ENCODE peak calls at places on chromosomes 1 and 21, in eight cellular contexts. M is lower lobe of right lung, R is neural crest cell, N is heart right ventricle, O is mesothelial cell of epicardium, A is cardiac fibroblast, C is body of pancreas, H is AG09309. Q is an unnamed sample.

GRCh38 chr1:24864409-24864808 is 65.7 kb downstream of the RUNX3 start:
- DNase-seq in R (no peak), M (no peak), N (no peak), C (no peak), A (no peak), O (no peak), H (no peak), Q (peak; percentile 65)

GRCh38 chr1:46394108-46394871 is at the start of gene FAAH:
- DNase-seq in C (peak; percentile 84), A (peak; percentile 22), H (no peak), O (peak; percentile 51), N (peak; percentile 45), R (peak; percentile 68), M (peak; percentile 83), Q (peak; percentile 88)

GRCh38 chr1:217425528-217425927 is 205.4 kb downstream of the GPATCH2 start:
- DNase-seq in C (no peak), O (no peak), R (no peak), M (no peak), A (peak; percentile 31), H (peak; percentile 4), N (no peak), Q (no peak)

GRCh38 chr21:34344058-34344425 is 19.8 kb upstream of the KCNE2 start:
- DNase-seq in R (no peak), H (no peak), M (no peak), A (no peak), C (no peak), O (no peak), N (no peak), Q (no peak)

GRCh38 chr1:10253755-10254154 is 43.4 kb downstream of the KIF1B start:
- DNase-seq in A (peak; percentile 84), N (peak; percentile 41), M (no peak), O (no peak), C (peak; percentile 23), H (peak; percentile 67), R (no peak), Q (no peak)

GRCh38 chr21:46056450-46056903 is 41.4 kb upstream of the COL6A2 start:
- DNase-seq in O (peak; percentile 20), H (peak; percentile 68), N (peak; percentile 63), A (peak; percentile 88), R (no peak), C (no peak), M (peak; percentile 53), Q (peak; percentile 56)

GRCh38 chr1:234611799-234612351 is 1.9 kb upstream of the IRF2BP2 start:
- DNase-seq in C (peak; percentile 59), O (no peak), N (peak; percentile 45), M (peak; percentile 71), A (peak; percentile 50), R (no peak), H (no peak), Q (peak; percentile 67)

GRCh38 chr1:151988405-151988851 is 5.2 kb downstream of the S100A10 start:
- DNase-seq in M (no peak), A (peak; percentile 86), R (no peak), N (no peak), H (peak; percentile 79), C (no peak), O (no peak), Q (peak; percentile 53)

GRCh38 chr1:221761354-221762002 is 19.6 kb upstream of the DUSP10 start:
- DNase-seq in N (no peak), O (no peak), A (no peak), C (no peak), H (no peak), R (no peak), M (no peak), Q (no peak)

GRCh38 chr21:44499631-44500030 is 40.4 kb downstream of the KRTAP10-1 start:
- DNase-seq in C (no peak), O (no peak), A (no peak), N (no peak), M (no peak), H (no peak), R (no peak), Q (no peak)

GRCh38 chr1:237220243-237220642 is 178.3 kb downstream of the RYR2 start:
- DNase-seq in M (no peak), O (no peak), H (no peak), A (no peak), C (no peak), R (no peak), N (peak; percentile 49), Q (no peak)

GRCh38 chr1:2112280-2112701 is 62.1 kb downstream of the PRKCZ start:
- DNase-seq in M (peak; percentile 46), R (no peak), H (no peak), N (no peak), A (no peak), C (no peak), O (no peak), Q (no peak)

GRCh38 chr21:40140675-40141074 is 273.4 kb downstream of the PCP4 start:
- DNase-seq in A (no peak), H (no peak), M (no peak), R (no peak), C (no peak), O (no peak), N (no peak), Q (no peak)

GRCh38 chr21:40136571-40136970 is 269.3 kb downstream of the PCP4 start:
- DNase-seq in H (no peak), A (no peak), C (no peak), N (no peak), R (no peak), O (no peak), M (no peak), Q (no peak)

GRCh38 chr21:40143822-40144525 is 276.7 kb downstream of the PCP4 start:
- DNase-seq in C (peak; percentile 70), R (peak; percentile 80), N (peak; percentile 44), O (peak; percentile 60), A (peak; percentile 55), H (no peak), M (no peak), Q (peak; percentile 43)

GRCh38 chr21:40141621-40142020 is 274.4 kb downstream of the PCP4 start:
- DNase-seq in N (no peak), O (no peak), A (no peak), R (no peak), M (no peak), H (no peak), C (no peak), Q (no peak)

DNA sequence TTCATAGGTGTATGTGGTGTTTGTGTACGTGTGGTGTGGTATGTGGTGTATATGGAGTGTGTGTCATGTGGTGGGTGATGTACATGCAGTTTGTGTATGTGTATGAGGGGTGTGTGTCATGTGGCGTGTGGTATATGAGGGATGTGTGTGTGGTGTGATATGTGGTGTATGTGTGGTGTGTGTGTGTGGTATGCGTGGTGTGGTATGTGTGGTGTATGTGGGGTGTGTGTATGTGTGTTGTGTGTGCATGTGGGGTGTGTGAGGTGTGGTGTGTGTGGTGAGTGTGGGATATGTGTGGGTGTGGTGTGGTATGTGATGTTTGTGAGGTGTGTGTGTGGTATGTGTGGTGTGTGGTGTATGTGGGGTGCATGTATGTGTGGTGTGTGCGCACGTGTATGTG is 272.4 kb downstream of the PCP4 start:
- DNase-seq in M (no peak), C (no peak), N (no peak), A (no peak), O (no peak), R (no peak), H (no peak), Q (no peak)
- TF ChIP-seq CTCF in M (no peak), C (no peak), N (no peak), A (no peak), O (no peak), R (no peak), H (no peak), Q (no peak)

DNA sequence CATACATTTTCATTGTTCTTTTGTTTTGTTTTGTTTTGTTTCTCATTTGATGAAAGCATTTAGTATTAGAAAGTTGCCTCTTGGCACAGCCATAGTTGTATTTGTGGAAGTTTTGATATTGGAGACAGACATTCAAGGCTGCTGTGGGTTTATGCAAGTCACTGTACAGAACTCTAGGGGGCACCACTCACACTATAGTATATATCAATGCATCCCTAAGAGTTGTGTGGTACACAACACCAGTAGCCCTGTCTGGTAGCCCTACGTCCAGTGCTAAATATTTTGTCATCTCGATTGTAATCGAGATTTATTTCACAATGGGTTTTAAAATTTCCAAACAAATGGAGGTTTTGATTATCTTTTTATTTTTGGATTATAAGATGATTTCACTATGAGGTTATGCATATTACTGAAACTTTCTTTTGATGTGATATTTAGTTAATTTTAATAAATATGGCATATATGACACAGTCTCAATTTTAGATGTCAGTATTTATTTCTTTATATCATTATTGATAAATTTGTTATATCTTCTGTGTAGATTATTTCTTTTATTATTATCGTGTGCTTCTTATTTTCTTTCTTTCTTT is 112.2 kb downstream of the NR5A2 start:
- DNase-seq in N (peak; percentile 4), A (peak; percentile 79), M (no peak), R (no peak), C (no peak), H (peak; percentile 42), O (no peak), Q (peak; percentile 25)
- TF ChIP-seq CTCF in N (no peak), A (peak; percentile 71), M (peak; percentile 60), R (peak; percentile 76), C (peak; percentile 20), H (peak; percentile 69), O (no peak), Q (no peak)

DNA sequence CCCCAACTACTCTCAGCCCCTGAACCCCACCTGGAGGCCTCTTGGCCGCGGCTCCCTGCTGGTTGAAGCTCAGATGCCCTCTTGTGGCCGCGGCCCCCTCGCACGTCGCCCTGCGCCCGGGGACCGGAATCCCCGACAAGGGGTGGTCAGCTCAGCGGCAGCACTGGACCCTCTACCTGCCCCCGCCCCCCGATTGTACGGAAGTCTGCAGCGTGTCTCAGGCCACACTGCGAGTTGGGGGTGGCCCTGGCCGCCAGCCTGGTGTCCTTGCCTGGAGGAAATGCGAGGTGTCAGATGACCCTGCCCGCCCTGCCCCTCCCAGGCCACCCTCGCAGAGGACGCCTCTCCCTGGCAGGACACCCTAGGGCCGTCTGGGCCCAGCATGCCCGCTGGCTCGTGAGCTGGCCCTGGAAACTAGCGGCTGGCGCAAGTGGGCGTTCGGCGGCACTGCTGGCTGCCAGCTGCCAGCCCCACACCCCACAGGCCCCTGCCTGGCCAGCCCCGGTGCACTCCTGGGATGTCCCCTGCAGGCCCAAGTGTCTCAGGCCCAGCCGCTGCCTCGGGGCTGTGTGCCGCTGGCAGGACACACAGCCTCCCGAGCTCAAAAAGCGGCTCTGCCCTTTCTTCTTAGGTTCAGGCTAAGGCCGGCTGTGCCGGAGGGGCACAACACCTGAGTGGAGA is 60.8 kb downstream of the EDN2 start:
- DNase-seq in C (peak; percentile 29), M (peak; percentile 64), N (peak; percentile 49), H (no peak), O (no peak), R (no peak), A (no peak), Q (no peak)
- TF ChIP-seq CTCF in C (no peak), M (peak; percentile 28), N (no peak), H (no peak), O (no peak), R (peak; percentile 33), A (peak; percentile 17), Q (peak; percentile 12)

DNA sequence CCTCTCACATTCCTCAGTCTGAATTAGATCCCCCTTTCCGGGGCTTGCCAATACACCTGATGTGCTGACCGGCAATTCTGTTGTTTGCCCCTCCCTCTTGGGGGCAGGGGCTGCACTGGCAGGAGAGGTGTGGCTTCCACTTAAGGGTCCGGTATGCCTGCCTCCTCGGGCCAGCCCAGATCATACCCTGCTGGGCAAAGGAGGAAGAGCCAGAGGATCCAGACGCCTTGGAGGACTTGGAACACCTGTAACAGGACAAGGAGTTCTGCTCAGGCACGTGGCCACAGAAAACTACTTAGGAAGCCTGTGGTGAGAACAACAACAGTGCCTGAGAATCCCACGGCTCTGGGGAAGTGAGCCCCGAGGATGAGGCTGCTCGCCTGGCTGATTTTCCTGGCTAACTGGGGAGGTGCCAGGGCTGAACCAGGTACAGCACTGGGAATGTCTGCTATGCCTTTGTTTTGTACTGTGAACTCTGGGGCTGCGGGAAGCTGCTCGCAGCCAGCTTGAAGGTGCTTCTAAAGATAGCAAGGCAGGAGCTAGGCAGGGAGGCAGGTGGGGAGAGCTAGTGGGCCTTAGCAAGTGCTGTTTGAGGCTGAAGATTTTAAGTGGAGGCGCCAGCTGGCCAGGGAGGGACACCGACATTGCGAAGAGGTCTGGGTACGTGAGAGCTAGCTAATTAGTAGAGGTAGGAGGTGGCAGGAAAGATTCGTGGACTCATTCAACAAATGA is at the start of gene SMPDL3B:
- DNase-seq in M (peak; percentile 82), O (no peak), C (peak; percentile 67), R (no peak), A (no peak), H (no peak), N (no peak), Q (peak; percentile 88)
- TF ChIP-seq CTCF in M (peak; percentile 32), O (no peak), C (no peak), R (peak; percentile 28), A (peak; percentile 14), H (no peak), N (no peak), Q (no peak)